ENCODE peak calls at places on chromosomes 4 and X, in five cellular contexts. Z, R, N, P and K are unnamed samples.
A peak's percentile ranks its signal among the peaks of the same experiment; 100 is the strongest.

GRCh38 chrX:121831601-121832000 is 784.2 kb downstream of the GLUD2 start:
- DNase-seq in Z (no peak), R (no peak), N (peak; percentile 6), P (peak; percentile 16), K (no peak)

GRCh38 chrX:104852241-104852640 is 286.2 kb downstream of the IL1RAPL2 start:
- DNase-seq in Z (no peak), R (no peak), N (no peak), P (no peak), K (no peak)

GRCh38 chr4:140243345-140243753 is 89.4 kb upstream of the MAML3 start:
- DNase-seq in Z (no peak), R (no peak), N (no peak), P (no peak), K (no peak)

GRCh38 chr4:2786152-2786671 is 6.7 kb upstream of the SH3BP2 start:
- DNase-seq in Z (no peak), R (no peak), N (no peak), P (no peak), K (peak; percentile 73)

GRCh38 chrX:39813631-39814246 is 284.0 kb downstream of the BCOR start:
- DNase-seq in Z (no peak), R (peak; percentile 84), N (no peak), P (peak; percentile 88), K (no peak)

GRCh38 chr4:86269354-86269753 is 90.5 kb downstream of the MAPK10 start:
- DNase-seq in Z (no peak), R (no peak), N (no peak), P (no peak), K (no peak)

GRCh38 chr4:40194602-40195161 is 2.1 kb upstream of the RHOH start:
- DNase-seq in Z (no peak), R (no peak), N (peak; percentile 69), P (peak; percentile 50), K (peak; percentile 41)

GRCh38 chrX:152601848-152602616 is 35.7 kb upstream of the GABRQ start:
- DNase-seq in Z (no peak), R (no peak), N (peak; percentile 78), P (no peak), K (no peak)

GRCh38 chrX:136784231-136784630 is 3.5 kb upstream of the ARHGEF6 start:
- DNase-seq in Z (no peak), R (no peak), N (no peak), P (no peak), K (no peak)

GRCh38 chr4:79823148-79823763 is 249.8 kb downstream of the ANTXR2 start:
- DNase-seq in Z (no peak), R (no peak), N (no peak), P (peak; percentile 5), K (no peak)